ENCODE peak calls at places on chromosomes 12 and 14, in nine cellular contexts. One of them, this sample, is unnamed.

GRCh38 chr14:49861581-49861922 is 9.0 kb upstream of the NEMF start:
- DNase-seq in H9: peak; percentile 61
- DNase-seq in mammary epithelial cell: peak; percentile 64
- DNase-seq in GM12864: no peak
- DNase-seq in left lung: peak; percentile 67
- DNase-seq in upper lobe of right lung: peak; percentile 74
- DNase-seq in fibroblast of mammary gland: peak; percentile 80
- DNase-seq in retinal pigment epithelial cell: peak; percentile 65
- DNase-seq in PC-3: peak; percentile 68
- DNase-seq in this sample: no peak

GRCh38 chr12:55705802-55706402 is 1.8 kb downstream of the ITGA7 start:
- DNase-seq in mammary epithelial cell: no peak
- DNase-seq in H9: peak; percentile 79
- DNase-seq in GM12864: no peak
- DNase-seq in upper lobe of right lung: no peak
- DNase-seq in retinal pigment epithelial cell: no peak
- DNase-seq in PC-3: no peak
- DNase-seq in fibroblast of mammary gland: no peak
- DNase-seq in left lung: no peak
- DNase-seq in this sample: no peak

GRCh38 chr12:54958048-54958658 is 26.4 kb downstream of the TESPA1 start:
- DNase-seq in fibroblast of mammary gland: peak; percentile 76
- DNase-seq in left lung: no peak
- DNase-seq in H9: peak; percentile 45
- DNase-seq in retinal pigment epithelial cell: peak; percentile 22
- DNase-seq in GM12864: peak; percentile 29
- DNase-seq in PC-3: peak; percentile 87
- DNase-seq in mammary epithelial cell: peak; percentile 50
- DNase-seq in upper lobe of right lung: no peak
- DNase-seq in this sample: no peak

GRCh38 chr12:13443498-13443897 is 247.0 kb downstream of the EMP1 start:
- DNase-seq in GM12864: no peak
- DNase-seq in H9: no peak
- DNase-seq in fibroblast of mammary gland: no peak
- DNase-seq in upper lobe of right lung: no peak
- DNase-seq in retinal pigment epithelial cell: no peak
- DNase-seq in PC-3: no peak
- DNase-seq in mammary epithelial cell: no peak
- DNase-seq in left lung: no peak
- DNase-seq in this sample: no peak

GRCh38 chr12:34400986-34401658 is 378.8 kb downstream of the ALG10 start:
- DNase-seq in upper lobe of right lung: peak; percentile 57
- DNase-seq in mammary epithelial cell: no peak
- DNase-seq in GM12864: no peak
- DNase-seq in left lung: no peak
- DNase-seq in PC-3: no peak
- DNase-seq in fibroblast of mammary gland: no peak
- DNase-seq in H9: peak; percentile 20
- DNase-seq in retinal pigment epithelial cell: no peak
- DNase-seq in this sample: peak; percentile 63

GRCh38 chr14:72924332-72924731 is 1.9 kb upstream of the DCAF4 start:
- DNase-seq in left lung: peak; percentile 52
- DNase-seq in upper lobe of right lung: peak; percentile 79
- DNase-seq in PC-3: peak; percentile 55
- DNase-seq in H9: no peak
- DNase-seq in GM12864: no peak
- DNase-seq in fibroblast of mammary gland: no peak
- DNase-seq in retinal pigment epithelial cell: no peak
- DNase-seq in mammary epithelial cell: no peak
- DNase-seq in this sample: no peak

GRCh38 chr12:4148418-4149056 is 125.0 kb upstream of the CCND2 start:
- DNase-seq in GM12864: peak; percentile 68
- DNase-seq in upper lobe of right lung: peak; percentile 76
- DNase-seq in H9: no peak
- DNase-seq in mammary epithelial cell: peak; percentile 39
- DNase-seq in retinal pigment epithelial cell: no peak
- DNase-seq in fibroblast of mammary gland: no peak
- DNase-seq in left lung: peak; percentile 78
- DNase-seq in PC-3: no peak
- DNase-seq in this sample: no peak

GRCh38 chr12:105841880-105842279 is 296.9 kb downstream of the NUAK1 start:
- DNase-seq in H9: no peak
- DNase-seq in GM12864: no peak
- DNase-seq in fibroblast of mammary gland: no peak
- DNase-seq in retinal pigment epithelial cell: no peak
- DNase-seq in upper lobe of right lung: no peak
- DNase-seq in PC-3: no peak
- DNase-seq in left lung: no peak
- DNase-seq in mammary epithelial cell: no peak
- DNase-seq in this sample: no peak

GRCh38 chr12:8637666-8638065 is 25.0 kb downstream of the MFAP5 start:
- DNase-seq in GM12864: no peak
- DNase-seq in fibroblast of mammary gland: no peak
- DNase-seq in retinal pigment epithelial cell: no peak
- DNase-seq in H9: no peak
- DNase-seq in mammary epithelial cell: no peak
- DNase-seq in left lung: no peak
- DNase-seq in PC-3: no peak
- DNase-seq in upper lobe of right lung: no peak
- DNase-seq in this sample: no peak

GRCh38 chr12:112906712-112907414 is at the start of gene OAS1:
- DNase-seq in H9: no peak
- DNase-seq in upper lobe of right lung: no peak
- DNase-seq in GM12864: peak; percentile 82
- DNase-seq in left lung: no peak
- DNase-seq in fibroblast of mammary gland: peak; percentile 35
- DNase-seq in mammary epithelial cell: peak; percentile 61
- DNase-seq in PC-3: peak; percentile 70
- DNase-seq in retinal pigment epithelial cell: no peak
- DNase-seq in this sample: peak; percentile 45

GRCh38 chr12:76896274-76896673 is 17.5 kb upstream of the CSRP2 start:
- DNase-seq in mammary epithelial cell: no peak
- DNase-seq in left lung: no peak
- DNase-seq in PC-3: no peak
- DNase-seq in retinal pigment epithelial cell: no peak
- DNase-seq in fibroblast of mammary gland: no peak
- DNase-seq in GM12864: no peak
- DNase-seq in H9: no peak
- DNase-seq in upper lobe of right lung: no peak
- DNase-seq in this sample: no peak

GRCh38 chr12:102961488-102961801 is 4.0 kb downstream of the ASCL1 start:
- DNase-seq in mammary epithelial cell: no peak
- DNase-seq in PC-3: no peak
- DNase-seq in left lung: no peak
- DNase-seq in fibroblast of mammary gland: no peak
- DNase-seq in H9: no peak
- DNase-seq in upper lobe of right lung: no peak
- DNase-seq in retinal pigment epithelial cell: no peak
- DNase-seq in GM12864: no peak
- DNase-seq in this sample: no peak

GRCh38 chr14:31884776-31885379 is 192.2 kb upstream of the ARHGAP5 start:
- DNase-seq in H9: no peak
- DNase-seq in upper lobe of right lung: no peak
- DNase-seq in retinal pigment epithelial cell: peak; percentile 56
- DNase-seq in PC-3: peak; percentile 79
- DNase-seq in fibroblast of mammary gland: peak; percentile 60
- DNase-seq in GM12864: no peak
- DNase-seq in mammary epithelial cell: peak; percentile 79
- DNase-seq in left lung: no peak
- DNase-seq in this sample: no peak

DNA sequence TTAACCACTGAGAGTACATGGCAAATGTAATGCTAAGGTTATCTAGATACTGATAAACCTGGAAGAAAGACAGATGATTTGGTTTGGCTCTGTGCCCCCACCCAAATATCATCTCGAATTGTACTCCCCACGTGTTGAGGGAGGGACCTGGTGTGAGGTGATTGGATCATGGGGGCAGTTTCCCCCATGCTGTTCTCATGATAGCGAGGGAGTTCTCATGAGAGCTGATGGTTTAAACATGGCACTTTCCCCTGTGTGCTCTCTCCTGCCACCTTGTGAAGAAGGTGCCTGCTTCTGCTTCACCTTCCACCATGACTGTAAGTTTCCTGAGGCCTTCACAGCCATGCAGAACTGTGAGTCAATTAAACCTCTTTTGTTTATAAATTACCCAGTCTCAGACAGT is 14.2 kb downstream of the NOXRED1 start:
- DNase-seq in GM12864: peak; percentile 16
- DNase-seq in H9: peak; percentile 48
- DNase-seq in PC-3: peak; percentile 41
- DNase-seq in mammary epithelial cell: peak; percentile 18
- DNase-seq in fibroblast of mammary gland: peak; percentile 10
- DNase-seq in left lung: no peak
- DNase-seq in upper lobe of right lung: no peak
- DNase-seq in retinal pigment epithelial cell: no peak
- DNase-seq in this sample: no peak
- TF ChIP-seq CTCF in GM12864: peak; percentile 58
- TF ChIP-seq CTCF in H9: peak; percentile 67
- TF ChIP-seq CTCF in PC-3: peak; percentile 54
- TF ChIP-seq CTCF in mammary epithelial cell: no peak
- TF ChIP-seq CTCF in fibroblast of mammary gland: peak; percentile 25
- TF ChIP-seq CTCF in left lung: no peak
- TF ChIP-seq CTCF in upper lobe of right lung: no peak
- TF ChIP-seq CTCF in retinal pigment epithelial cell: no peak
- TF ChIP-seq CTCF in this sample: peak; percentile 26

GRCh38 chr12:93567174-93567573 is 5.3 kb upstream of the SOCS2 start:
- DNase-seq in fibroblast of mammary gland: no peak
- DNase-seq in PC-3: no peak
- DNase-seq in left lung: no peak
- DNase-seq in GM12864: no peak
- DNase-seq in upper lobe of right lung: no peak
- DNase-seq in H9: no peak
- DNase-seq in mammary epithelial cell: no peak
- DNase-seq in retinal pigment epithelial cell: no peak
- DNase-seq in this sample: no peak

GRCh38 chr12:93565760-93566159 is 6.7 kb upstream of the SOCS2 start:
- DNase-seq in left lung: no peak
- DNase-seq in H9: no peak
- DNase-seq in mammary epithelial cell: no peak
- DNase-seq in retinal pigment epithelial cell: no peak
- DNase-seq in GM12864: no peak
- DNase-seq in fibroblast of mammary gland: no peak
- DNase-seq in upper lobe of right lung: no peak
- DNase-seq in PC-3: no peak
- DNase-seq in this sample: no peak

GRCh38 chr12:93569301-93569655 is 3.2 kb upstream of the SOCS2 start:
- DNase-seq in left lung: no peak
- DNase-seq in GM12864: no peak
- DNase-seq in H9: no peak
- DNase-seq in fibroblast of mammary gland: no peak
- DNase-seq in upper lobe of right lung: no peak
- DNase-seq in mammary epithelial cell: no peak
- DNase-seq in PC-3: no peak
- DNase-seq in retinal pigment epithelial cell: no peak
- DNase-seq in this sample: no peak

GRCh38 chr12:93568091-93568490 is 4.4 kb upstream of the SOCS2 start:
- DNase-seq in mammary epithelial cell: no peak
- DNase-seq in PC-3: no peak
- DNase-seq in fibroblast of mammary gland: no peak
- DNase-seq in left lung: no peak
- DNase-seq in upper lobe of right lung: no peak
- DNase-seq in H9: no peak
- DNase-seq in retinal pigment epithelial cell: no peak
- DNase-seq in GM12864: no peak
- DNase-seq in this sample: no peak

DNA sequence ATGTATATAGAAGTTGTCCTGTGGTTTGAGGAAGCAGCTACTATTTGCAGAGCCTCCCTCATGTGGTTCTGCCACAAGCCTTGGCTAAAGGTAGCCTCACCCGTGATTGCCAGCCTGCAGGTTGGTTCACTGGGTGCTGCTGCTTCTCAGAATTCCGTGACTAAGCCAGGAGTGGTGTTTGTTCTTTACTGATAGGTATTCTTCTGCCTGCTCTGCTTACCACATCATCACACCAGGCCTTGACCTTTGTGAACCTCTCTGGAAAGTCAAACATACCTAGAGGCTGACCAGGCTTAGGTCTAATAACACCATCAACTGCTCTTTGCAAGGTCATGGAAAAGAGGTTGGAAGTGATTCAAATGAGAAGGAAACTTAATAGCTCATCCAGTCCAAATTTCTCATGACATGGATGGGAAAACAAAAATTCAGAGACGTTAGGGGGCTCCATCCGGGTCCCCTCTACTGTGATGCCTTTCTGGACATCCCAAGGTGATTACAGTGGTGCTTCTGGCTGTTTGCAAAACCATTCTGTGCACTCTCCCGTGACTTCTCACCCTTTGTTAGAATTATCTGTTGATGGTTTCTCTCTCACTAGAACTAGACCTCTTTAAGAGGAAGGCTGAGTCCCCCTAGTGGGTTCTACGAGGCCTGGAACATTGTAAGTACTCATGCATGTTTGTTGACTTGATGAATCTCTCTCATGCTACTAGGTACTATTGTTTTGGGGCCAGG is 8.5 kb upstream of the SOCS2 start:
- DNase-seq in fibroblast of mammary gland: peak; percentile 45
- DNase-seq in upper lobe of right lung: no peak
- DNase-seq in PC-3: peak; percentile 97
- DNase-seq in H9: no peak
- DNase-seq in retinal pigment epithelial cell: no peak
- DNase-seq in left lung: peak; percentile 61
- DNase-seq in mammary epithelial cell: peak; percentile 71
- DNase-seq in GM12864: no peak
- DNase-seq in this sample: no peak
- TF ChIP-seq CTCF in fibroblast of mammary gland: peak; percentile 34
- TF ChIP-seq CTCF in upper lobe of right lung: no peak
- TF ChIP-seq CTCF in PC-3: peak; percentile 55
- TF ChIP-seq CTCF in H9: peak; percentile 48
- TF ChIP-seq CTCF in retinal pigment epithelial cell: peak; percentile 56
- TF ChIP-seq CTCF in left lung: no peak
- TF ChIP-seq CTCF in mammary epithelial cell: no peak
- TF ChIP-seq CTCF in GM12864: peak; percentile 51
- TF ChIP-seq CTCF in this sample: peak; percentile 29

GRCh38 chr12:69880566-69880965 is 55.5 kb downstream of the MYRFL start:
- DNase-seq in PC-3: peak; percentile 47
- DNase-seq in H9: peak; percentile 62
- DNase-seq in mammary epithelial cell: peak; percentile 6
- DNase-seq in left lung: no peak
- DNase-seq in retinal pigment epithelial cell: no peak
- DNase-seq in upper lobe of right lung: no peak
- DNase-seq in GM12864: no peak
- DNase-seq in fibroblast of mammary gland: peak; percentile 36
- DNase-seq in this sample: no peak
- TF ChIP-seq CTCF in PC-3: peak; percentile 49
- TF ChIP-seq CTCF in H9: peak; percentile 60
- TF ChIP-seq CTCF in mammary epithelial cell: no peak
- TF ChIP-seq CTCF in left lung: no peak
- TF ChIP-seq CTCF in retinal pigment epithelial cell: no peak
- TF ChIP-seq CTCF in upper lobe of right lung: no peak
- TF ChIP-seq CTCF in GM12864: no peak
- TF ChIP-seq CTCF in fibroblast of mammary gland: peak; percentile 6
- TF ChIP-seq CTCF in this sample: no peak

GRCh38 chr12:117857632-117858274 is 111.0 kb downstream of the KSR2 start:
- DNase-seq in retinal pigment epithelial cell: no peak
- DNase-seq in GM12864: no peak
- DNase-seq in PC-3: peak; percentile 88
- DNase-seq in mammary epithelial cell: peak; percentile 41
- DNase-seq in upper lobe of right lung: no peak
- DNase-seq in left lung: no peak
- DNase-seq in H9: peak; percentile 88
- DNase-seq in fibroblast of mammary gland: peak; percentile 55
- DNase-seq in this sample: no peak
- TF ChIP-seq CTCF in retinal pigment epithelial cell: peak; percentile 75
- TF ChIP-seq CTCF in GM12864: peak; percentile 87
- TF ChIP-seq CTCF in PC-3: peak; percentile 88
- TF ChIP-seq CTCF in mammary epithelial cell: peak; percentile 42
- TF ChIP-seq CTCF in upper lobe of right lung: peak; percentile 63
- TF ChIP-seq CTCF in left lung: peak; percentile 70
- TF ChIP-seq CTCF in H9: peak; percentile 80
- TF ChIP-seq CTCF in fibroblast of mammary gland: peak; percentile 66
- TF ChIP-seq CTCF in this sample: peak; percentile 72